ENCODE peak calls at places on chromosomes 16 and 17, in four cellular contexts. J is stimulated activated CD8-positive, alpha-beta memory T cell treated with anti-CD3 and anti-CD28 coated beads, Interleukin-2, amount 100 ng/mL, for 1 hour; F is putamen; O is activated CD4-positive, alpha-beta T cell treated with anti-CD3 and anti-CD28 coated beads, Interleukin-2, amount 50 U/mL, for 4 hours. C is an unnamed sample.

GRCh38 chr16:88453217-88453531 is at the start of gene ZFPM1:
- DNase-seq in J (no peak), F (no peak), O (no peak), C (no peak)

GRCh38 chr17:18382441-18383078 is 5.0 kb downstream of the EVPLL start:
- DNase-seq in J (no peak), F (no peak), O (no peak), C (no peak)

GRCh38 chr16:31189412-31189778 is 9.5 kb downstream of the FUS start:
- DNase-seq in J (no peak), F (no peak), O (no peak), C (no peak)

GRCh38 chr16:84608281-84608680 is 9.6 kb downstream of the COTL1 start:
- DNase-seq in J (no peak), F (no peak), O (no peak), C (no peak)

GRCh38 chr16:55040366-55041086 is 109.9 kb downstream of the IRX5 start:
- DNase-seq in J (no peak), F (no peak), O (no peak), C (no peak)

GRCh38 chr16:56603589-56603988 is 4.8 kb upstream of the MT2A start:
- DNase-seq in J (no peak), F (no peak), O (no peak), C (no peak)

GRCh38 chr17:75241996-75242460 is 19.4 kb downstream of the GGA3 start:
- DNase-seq in J (no peak), F (no peak), O (no peak), C (no peak)

GRCh38 chr17:48593840-48594411 is 347 bp upstream of the HOXB5 start:
- DNase-seq in J (peak), F (no peak), O (peak), C (peak)

GRCh38 chr16:12758031-12758669 is 45.5 kb downstream of the CPPED1 start:
- DNase-seq in J (no peak), F (peak), O (no peak), C (no peak)

GRCh38 chr17:67600408-67600807 is 117.3 kb upstream of the NOL11 start:
- DNase-seq in J (no peak), F (no peak), O (no peak), C (no peak)

GRCh38 chr17:69335018-69335417 is 8.1 kb upstream of the ABCA5 start:
- DNase-seq in J (no peak), F (peak), O (no peak), C (no peak)

GRCh38 chr17:66272699-66273390 is 29.6 kb upstream of the PRKCA start:
- DNase-seq in J (no peak), F (no peak), O (no peak), C (no peak)

GRCh38 chr16:85105475-85105874 is 6.8 kb downstream of the CIBAR2 start:
- DNase-seq in J (no peak), F (no peak), O (no peak), C (no peak)

GRCh38 chr17:75020331-75021110 is 8.1 kb downstream of the MRPL58 start:
- DNase-seq in J (no peak), F (peak), O (no peak), C (no peak)

GRCh38 chr16:29994613-29995329 is 646 bp downstream of the HIRIP3 start:
- DNase-seq in J (no peak), F (no peak), O (peak), C (peak)

GRCh38 chr16:67230809-67231660 is 4.1 kb downstream of the TMEM208 start:
- DNase-seq in J (no peak), F (no peak), O (no peak), C (no peak)

GRCh38 chr16:82750078-82750477 is 123.3 kb downstream of the CDH13 start:
- DNase-seq in J (no peak), F (no peak), O (no peak), C (no peak)

GRCh38 chr17:66915204-66915611 is 49.3 kb upstream of the CACNG4 start:
- DNase-seq in J (no peak), F (peak), O (no peak), C (no peak)

GRCh38 chr16:82061861-82062525 is 26.9 kb downstream of the HSD17B2 start:
- DNase-seq in J (no peak), F (no peak), O (no peak), C (no peak)

GRCh38 chr17:82882715-82883446 is 43.1 kb upstream of the ZNF750 start:
- DNase-seq in J (peak), F (no peak), O (peak), C (peak)

GRCh38 chr16:68289621-68290329 is 21.0 kb downstream of the SLC7A6OS start:
- DNase-seq in J (no peak), F (no peak), O (peak), C (no peak)

GRCh38 chr17:80219013-80219776 is 938 bp downstream of the SGSH start:
- DNase-seq in J (peak), F (no peak), O (peak), C (peak)

C was measured in activated T-helper 9 cell treated with anti-CD3 and anti-CD28 coated beads, Interleukin-2, amount 50 U/mL, for 16 hours.